ENCODE peak calls at places on chromosomes 4 and X, in eight cellular contexts. I is mammary epithelial cell, L is GM23248, Z is heart right ventricle, J is neuronal stem cell, Y is body of pancreas, X is NT2/D1, R is colonic mucosa. V is an unnamed sample.
A peak's percentile ranks its signal among the peaks of the same experiment; 100 is the strongest.

GRCh38 chrX:96440941-96441340 is 243.7 kb upstream of the DIAPH2 start:
- DNase-seq in I (no peak), L (no peak), Z (no peak), J (no peak), Y (no peak), X (no peak), R (no peak), V (no peak)

GRCh38 chr4:141560056-141560455 is 76.3 kb upstream of the IL15 start:
- DNase-seq in I (peak; percentile 38), L (no peak), Z (no peak), J (no peak), Y (no peak), X (no peak), R (no peak), V (no peak)

GRCh38 chr4:71595576-71596108 is 188.2 kb downstream of the GC start:
- DNase-seq in I (peak; percentile 17), L (peak; percentile 19), Z (no peak), J (no peak), Y (no peak), X (no peak), R (no peak), V (no peak)

GRCh38 chr4:149269835-149270234 is 545.8 kb downstream of the IQCM start:
- DNase-seq in I (no peak), L (no peak), Z (no peak), J (no peak), Y (no peak), X (no peak), R (no peak), V (no peak)

GRCh38 chrX:18353931-18354368 is 538 bp downstream of the SCML2 start:
- DNase-seq in I (no peak), L (peak; percentile 30), Z (peak; percentile 8), J (peak; percentile 11), Y (peak; percentile 1), X (peak; percentile 23), R (peak; percentile 22), V (peak; percentile 18)

GRCh38 chr4:2256156-2256731 is 5.7 kb downstream of the MXD4 start:
- DNase-seq in I (no peak), L (no peak), Z (peak; percentile 70), J (no peak), Y (peak; percentile 27), X (no peak), R (peak; percentile 18), V (peak; percentile 77)

GRCh38 chr4:184534511-184535391 is 60.4 kb upstream of the IRF2 start:
- DNase-seq in I (peak; percentile 70), L (peak; percentile 86), Z (no peak), J (no peak), Y (no peak), X (no peak), R (no peak), V (no peak)

GRCh38 chr4:121189811-121190210 is 25.7 kb upstream of the TNIP3 start:
- DNase-seq in I (no peak), L (no peak), Z (no peak), J (no peak), Y (no peak), X (no peak), R (no peak), V (no peak)

GRCh38 chrX:20435913-20436312 is 169.2 kb upstream of the RPS6KA3 start:
- DNase-seq in I (no peak), L (no peak), Z (no peak), J (no peak), Y (no peak), X (no peak), R (no peak), V (no peak)

GRCh38 chr4:38449506-38450174 is 214.4 kb upstream of the KLF3 start:
- DNase-seq in I (no peak), L (peak; percentile 73), Z (no peak), J (no peak), Y (peak; percentile 34), X (no peak), R (peak; percentile 53), V (no peak)

GRCh38 chr4:3041192-3042142 is 32.9 kb downstream of the HTT-AS start:
- DNase-seq in I (peak; percentile 65), L (peak; percentile 80), Z (peak; percentile 65), J (no peak), Y (peak; percentile 46), X (no peak), R (peak; percentile 63), V (peak; percentile 44)

GRCh38 chr4:41256131-41256739 is 493 bp upstream of the UCHL1 start:
- DNase-seq in I (no peak), L (peak; percentile 36), Z (no peak), J (peak; percentile 31), Y (no peak), X (no peak), R (no peak), V (no peak)

GRCh38 chrX:135112096-135112729 is 8.1 kb downstream of the ETDB start:
- DNase-seq in I (peak; percentile 23), L (peak; percentile 52), Z (no peak), J (no peak), Y (peak; percentile 40), X (no peak), R (peak; percentile 33), V (peak; percentile 27)

GRCh38 chr4:2791518-2792395 is 1.1 kb upstream of the SH3BP2 start:
- DNase-seq in I (no peak), L (no peak), Z (peak; percentile 37), J (no peak), Y (peak; percentile 52), X (no peak), R (peak; percentile 30), V (no peak)

GRCh38 chr4:83267121-83267834 is 17.3 kb downstream of the COQ2 start:
- DNase-seq in I (no peak), L (peak; percentile 86), Z (no peak), J (no peak), Y (no peak), X (no peak), R (no peak), V (peak; percentile 11)

GRCh38 chrX:114584434-114584943 is 603 bp downstream of the HTR2C start:
- DNase-seq in I (no peak), L (peak; percentile 2), Z (no peak), J (peak; percentile 36), Y (no peak), X (no peak), R (no peak), V (no peak)

GRCh38 chrX:39726810-39727209 is 370.9 kb downstream of the BCOR start:
- DNase-seq in I (peak; percentile 26), L (peak; percentile 74), Z (peak; percentile 25), J (no peak), Y (no peak), X (no peak), R (no peak), V (no peak)

GRCh38 chrX:7390446-7390845 is 242.5 kb upstream of the PUDP start:
- DNase-seq in I (no peak), L (peak; percentile 5), Z (no peak), J (no peak), Y (no peak), X (no peak), R (no peak), V (no peak)

GRCh38 chr4:73205482-73205881 is 53.1 kb downstream of the ANKRD17 start:
- DNase-seq in I (no peak), L (no peak), Z (no peak), J (no peak), Y (no peak), X (no peak), R (no peak), V (no peak)

GRCh38 chr4:56128231-56128630 is 179.5 kb downstream of the CEP135 start:
- DNase-seq in I (peak; percentile 49), L (peak; percentile 61), Z (no peak), J (no peak), Y (no peak), X (no peak), R (no peak), V (no peak)

GRCh38 chrX:71541546-71542022 is 8.7 kb downstream of the OGT start:
- DNase-seq in I (peak; percentile 29), L (peak; percentile 85), Z (no peak), J (no peak), Y (no peak), X (no peak), R (no peak), V (no peak)

GRCh38 chr4:61500883-61501282 is 300.8 kb downstream of the ADGRL3 start:
- DNase-seq in I (peak; percentile 34), L (no peak), Z (no peak), J (no peak), Y (no peak), X (no peak), R (no peak), V (no peak)

GRCh38 chrX:38595801-38596200 is 34.5 kb downstream of the TSPAN7 start:
- DNase-seq in I (no peak), L (no peak), Z (no peak), J (no peak), Y (no peak), X (no peak), R (no peak), V (no peak)

GRCh38 chr4:174091130-174091529 is 192.3 kb downstream of the FBXO8 start:
- DNase-seq in I (no peak), L (no peak), Z (no peak), J (no peak), Y (no peak), X (no peak), R (no peak), V (no peak)
- H3K9me3 ChIP-seq in I (no peaks in the 10 kb centered on the region), L (no peaks in the 10 kb centered on the region), Z (no peaks in the 10 kb centered on the region), J (no peaks in the 10 kb centered on the region), Y (no peaks in the 10 kb centered on the region), X (no peaks in the 10 kb centered on the region), R (no peaks in the 10 kb centered on the region), V (no peaks in the 10 kb centered on the region)

GRCh38 chr4:159105063-159105414 is 2.2 kb downstream of the RAPGEF2 start:
- DNase-seq in I (peak; percentile 61), L (peak; percentile 77), Z (no peak), J (no peak), Y (no peak), X (no peak), R (no peak), V (no peak)
- H3K4me1 ChIP-seq in I (peaks cover 19% of the 10 kb centered on the region), L (peaks cover 30% of the 10 kb centered on the region), Z (no peaks in the 10 kb centered on the region), J (peaks cover 17% of the 10 kb centered on the region), Y (peaks cover 38% of the 10 kb centered on the region), X (no peaks in the 10 kb centered on the region), R (peaks cover 11% of the 10 kb centered on the region), V (peaks cover 38% of the 10 kb centered on the region)

DNA sequence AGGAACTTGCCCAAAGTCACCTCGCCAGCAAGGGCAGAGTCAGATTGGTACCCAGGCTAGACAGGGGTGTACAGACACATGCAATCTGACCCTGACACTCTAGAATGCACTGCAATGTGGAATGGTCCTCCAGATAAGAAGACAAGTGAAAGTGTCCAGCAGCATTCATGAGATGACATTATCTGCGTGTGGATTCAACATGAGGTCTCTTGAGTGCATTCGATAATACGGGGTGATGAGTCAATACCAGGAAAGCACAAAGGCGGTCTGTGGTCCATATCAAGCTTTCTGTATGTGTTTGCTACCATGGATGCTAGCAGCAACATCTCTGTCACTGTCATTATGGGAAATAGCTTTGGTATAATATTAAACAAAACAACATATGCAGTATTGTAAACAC is 6.8 kb upstream of the XAGE3 start:
- DNase-seq in I (no peak), L (no peak), Z (no peak), J (no peak), Y (no peak), X (no peak), R (no peak), V (no peak)
- H3K27me3 ChIP-seq in I (peaks cover 3% of the 10 kb centered on the region), L (no peaks in the 10 kb centered on the region), Z (no peaks in the 10 kb centered on the region), J (peaks cover 20% of the 10 kb centered on the region), Y (no peaks in the 10 kb centered on the region), X (no peaks in the 10 kb centered on the region), R (no peaks in the 10 kb centered on the region), V (no peaks in the 10 kb centered on the region)

DNA sequence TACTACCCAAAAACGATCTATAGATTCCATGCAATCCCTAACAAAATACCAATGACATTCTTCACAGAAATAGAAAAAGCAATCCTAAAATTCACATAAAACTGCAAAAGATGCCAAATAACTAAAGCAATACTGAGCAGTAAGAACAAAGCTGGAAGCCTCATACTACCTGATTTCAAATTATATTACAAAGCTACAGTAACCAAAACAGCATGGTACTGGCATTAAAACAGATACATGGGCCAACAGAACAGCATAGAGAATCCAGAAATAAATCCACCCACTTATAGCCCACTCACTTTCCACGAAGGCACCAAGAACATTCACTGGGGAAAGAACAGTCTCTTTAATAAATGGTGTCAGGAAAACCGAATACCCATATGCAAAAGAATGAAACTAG is 74.7 kb downstream of the PHF8 start:
- DNase-seq in I (no peak), L (no peak), Z (no peak), J (no peak), Y (no peak), X (no peak), R (no peak), V (no peak)
- H3K9me3 ChIP-seq in I (peaks cover 5% of the 10 kb centered on the region), L (no peaks in the 10 kb centered on the region), Z (no peaks in the 10 kb centered on the region), J (peaks cover 7% of the 10 kb centered on the region), Y (no peaks in the 10 kb centered on the region), X (peaks cover 7% of the 10 kb centered on the region), R (no peaks in the 10 kb centered on the region), V (no peaks in the 10 kb centered on the region)